ENCODE peak calls at places on chromosomes 7 and 10, in six cellular contexts. S is H54; Y is NCI-H1105 treated with DMSO at 0.1 percent for 48 hours; D is mammary epithelial cell; C is AG09309; A is effector memory CD4-positive, alpha-beta T cell. V is an unnamed sample.
A peak's percentile ranks its signal among the peaks of the same experiment; 100 is the strongest.

GRCh38 chr10:69641261-69641980 is 11.4 kb downstream of the FAM241B start:
- DNase-seq in S (peak; percentile 94), Y (no peak), D (peak; percentile 36), C (no peak), A (no peak), V (peak; percentile 48)

GRCh38 chr7:137146552-137146961 is 197.0 kb downstream of the PTN start:
- DNase-seq in S (no peak), Y (no peak), D (peak; percentile 73), C (peak; percentile 80), A (no peak), V (no peak)

GRCh38 chr7:33901199-33901598 is 4.1 kb upstream of the BMPER start:
- DNase-seq in S (no peak), Y (no peak), D (no peak), C (no peak), A (no peak), V (no peak)

GRCh38 chr10:49123981-49124920 is 8.9 kb upstream of the VSTM4 start:
- DNase-seq in S (no peak), Y (no peak), D (no peak), C (no peak), A (no peak), V (no peak)

GRCh38 chr7:43791-44540 is 148.4 kb upstream of the FAM20C start:
- DNase-seq in S (no peak), Y (no peak), D (no peak), C (no peak), A (no peak), V (no peak)

GRCh38 chr10:29057712-29058426 is 231.0 kb upstream of the LYZL1 start:
- DNase-seq in S (no peak), Y (no peak), D (no peak), C (no peak), A (no peak), V (no peak)

GRCh38 chr7:55309040-55309991 is 55.8 kb upstream of the LANCL2 start:
- DNase-seq in S (no peak), Y (no peak), D (no peak), C (no peak), A (peak; percentile 32), V (no peak)

GRCh38 chr10:93357680-93358079 is 124.5 kb downstream of the MYOF start:
- DNase-seq in S (no peak), Y (peak; percentile 51), D (peak; percentile 35), C (no peak), A (no peak), V (peak; percentile 57)

GRCh38 chr7:36100293-36100692 is 52.8 kb upstream of the EEPD1 start:
- DNase-seq in S (no peak), Y (no peak), D (no peak), C (no peak), A (no peak), V (no peak)

GRCh38 chr7:142689439-142690168 is 59.7 kb upstream of the PRSS1 start:
- DNase-seq in S (no peak), Y (peak; percentile 88), D (no peak), C (no peak), A (no peak), V (no peak)

GRCh38 chr10:101052285-101052684 is 9.5 kb upstream of the KAZALD1 start:
- DNase-seq in S (peak; percentile 48), Y (no peak), D (peak; percentile 71), C (no peak), A (no peak), V (no peak)

V was measured in RWPE1.